ENCODE peak calls at places on chromosomes 5 and 9, in five cellular contexts. Y is HepG2, M is H1, B is GM12878, J is K562. L is an unnamed sample.

GRCh38 chr5:149546974-149547373 is 4.3 kb downstream of the CSNK1A1 start:
- DNase-seq in Y (no peak), M (no peak), B (no peak), J (no peak), L (no peak)

GRCh38 chr9:37559125-37559524 is 17.1 kb downstream of the FBXO10 start:
- DNase-seq in Y (no peak), M (no peak), B (no peak), J (no peak), L (no peak)

GRCh38 chr9:124475868-124476690 is 25.8 kb downstream of the ADGRD2 start:
- DNase-seq in Y (no peak), M (no peak), B (no peak), J (no peak), L (no peak)

GRCh38 chr5:33105521-33105941 is 335.2 kb upstream of the TARS1 start:
- DNase-seq in Y (no peak), M (no peak), B (no peak), J (no peak), L (no peak)

GRCh38 chr9:129378241-129378661 is 200.2 kb upstream of the IER5L start:
- DNase-seq in Y (no peak), M (no peak), B (no peak), J (no peak), L (no peak)

GRCh38 chr9:35689601-35690446 is at the start of gene TPM2:
- DNase-seq in Y (no peak), M (peak), B (no peak), J (no peak), L (peak)

GRCh38 chr9:130143974-130144373 is 28.2 kb upstream of the NCS1 start:
- DNase-seq in Y (no peak), M (no peak), B (no peak), J (no peak), L (no peak)

GRCh38 chr9:92952861-92953620 is 5.7 kb downstream of the FGD3 start:
- DNase-seq in Y (no peak), M (no peak), B (no peak), J (no peak), L (no peak)

GRCh38 chr9:33106372-33106771 is 29.9 kb upstream of the SMU1 start:
- DNase-seq in Y (no peak), M (no peak), B (no peak), J (no peak), L (no peak)

GRCh38 chr9:77569335-77569734 is 78.8 kb downstream of the GNA14 start:
- DNase-seq in Y (no peak), M (no peak), B (no peak), J (no peak), L (no peak)

GRCh38 chr9:101366038-101366756 is 18.6 kb downstream of the BAAT start:
- DNase-seq in Y (peak), M (no peak), B (no peak), J (peak), L (peak)

GRCh38 chr5:175382171-175382570 is 61.8 kb downstream of the DRD1 start:
- DNase-seq in Y (no peak), M (no peak), B (no peak), J (no peak), L (no peak)

GRCh38 chr5:27494845-27495244 is 456.5 kb upstream of the CDH9 start:
- DNase-seq in Y (no peak), M (no peak), B (no peak), J (no peak), L (no peak)

GRCh38 chr9:85192750-85193149 is 523.2 kb downstream of the NTRK2 start:
- DNase-seq in Y (no peak), M (no peak), B (no peak), J (no peak), L (no peak)

GRCh38 chr5:52987711-52988329 is 1.3 kb upstream of the ITGA2 start:
- DNase-seq in Y (peak), M (no peak), B (no peak), J (no peak), L (peak)

GRCh38 chr5:23473915-23474679 is 33.3 kb upstream of the PRDM9 start:
- DNase-seq in Y (no peak), M (no peak), B (no peak), J (no peak), L (no peak)

GRCh38 chr5:95777441-95777840 is 45.1 kb downstream of the GLRX start:
- DNase-seq in Y (no peak), M (no peak), B (no peak), J (no peak), L (no peak)

GRCh38 chr5:174935854-174936474 is 211.6 kb downstream of the MSX2 start:
- DNase-seq in Y (peak), M (peak), B (no peak), J (peak), L (peak)

GRCh38 chr9:128118971-128119665 is 8.4 kb downstream of the PTGES2 start:
- DNase-seq in Y (no peak), M (no peak), B (no peak), J (no peak), L (no peak)

GRCh38 chr5:95621839-95622629 is 2.1 kb downstream of the GPR150 start:
- DNase-seq in Y (no peak), M (no peak), B (no peak), J (no peak), L (no peak)

GRCh38 chr9:95575796-95576195 is 59.0 kb upstream of the PTCH1 start:
- DNase-seq in Y (no peak), M (no peak), B (no peak), J (no peak), L (no peak)

GRCh38 chr9:77649109-77649812 is 1.1 kb upstream of the GNA14 start:
- DNase-seq in Y (peak), M (no peak), B (no peak), J (peak), L (peak)

GRCh38 chr9:4225291-4226119 is 74.4 kb downstream of the GLIS3 start:
- DNase-seq in Y (no peak), M (no peak), B (no peak), J (no peak), L (peak)

GRCh38 chr5:40877371-40877988 is 31.8 kb upstream of the C7 start:
- DNase-seq in Y (no peak), M (no peak), B (no peak), J (no peak), L (no peak)

GRCh38 chr5:159943331-159943730 is 27.0 kb downstream of the ADRA1B start:
- DNase-seq in Y (no peak), M (no peak), B (no peak), J (no peak), L (no peak)

GRCh38 chr9:27022920-27023319 is 17.4 kb upstream of the LRRC19 start:
- DNase-seq in Y (no peak), M (no peak), B (no peak), J (no peak), L (no peak)

GRCh38 chr5:11622785-11623184 is 281.5 kb downstream of the CTNND2 start:
- DNase-seq in Y (no peak), M (no peak), B (no peak), J (no peak), L (no peak)

DNA sequence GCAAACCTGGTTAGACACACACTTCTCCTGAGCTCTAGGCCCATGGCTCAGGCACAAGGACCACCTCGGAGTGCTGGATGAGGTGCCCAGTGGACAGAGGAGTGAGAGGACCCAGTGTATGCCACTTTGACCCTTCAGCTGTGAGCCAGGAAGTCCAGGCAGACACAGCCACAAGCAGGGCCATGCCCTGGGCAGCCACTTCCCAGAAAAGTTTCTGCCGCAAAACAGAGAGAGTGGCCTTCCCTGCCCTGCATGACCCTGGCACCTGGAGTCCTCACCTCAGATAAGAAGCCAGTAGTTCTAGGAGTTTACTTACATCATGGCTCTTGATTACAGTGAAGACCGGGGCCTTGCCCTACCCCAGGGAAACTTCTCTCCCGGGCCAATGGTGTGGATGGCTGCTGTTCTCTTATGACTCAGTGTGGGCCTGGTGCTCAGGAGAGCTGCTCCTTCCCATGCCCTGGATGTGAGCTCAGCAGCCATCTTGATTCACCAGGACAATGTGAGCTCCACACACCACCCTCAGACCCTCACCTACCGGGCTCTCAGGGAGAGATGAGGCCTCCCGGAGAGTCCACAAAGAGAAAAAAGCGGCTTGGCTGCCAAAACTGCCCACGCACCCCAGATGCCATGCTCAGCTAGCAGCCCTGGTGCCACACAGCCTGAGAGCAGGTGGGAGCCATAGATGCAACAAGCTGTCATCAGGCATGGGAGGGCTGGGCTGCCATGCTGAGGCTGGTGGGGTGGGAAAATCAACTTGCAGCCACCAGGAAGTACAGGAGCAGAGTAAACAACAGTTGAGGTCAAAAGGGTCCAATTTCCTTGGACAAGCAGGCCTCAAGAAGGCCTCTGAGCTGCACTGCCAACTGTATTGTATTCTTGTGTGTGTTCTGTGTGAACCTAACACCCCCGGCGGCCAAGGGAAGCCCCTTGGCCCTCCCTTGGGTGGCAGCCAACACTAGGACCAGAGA is 11.7 kb upstream of the IRF1 start:
- DNase-seq in Y (peak), M (peak), B (no peak), J (no peak), L (no peak)
- TF ChIP-seq POLR2A in Y (no peak), M (no peak), B (no peak), J (no peak), L (no peak)

DNA sequence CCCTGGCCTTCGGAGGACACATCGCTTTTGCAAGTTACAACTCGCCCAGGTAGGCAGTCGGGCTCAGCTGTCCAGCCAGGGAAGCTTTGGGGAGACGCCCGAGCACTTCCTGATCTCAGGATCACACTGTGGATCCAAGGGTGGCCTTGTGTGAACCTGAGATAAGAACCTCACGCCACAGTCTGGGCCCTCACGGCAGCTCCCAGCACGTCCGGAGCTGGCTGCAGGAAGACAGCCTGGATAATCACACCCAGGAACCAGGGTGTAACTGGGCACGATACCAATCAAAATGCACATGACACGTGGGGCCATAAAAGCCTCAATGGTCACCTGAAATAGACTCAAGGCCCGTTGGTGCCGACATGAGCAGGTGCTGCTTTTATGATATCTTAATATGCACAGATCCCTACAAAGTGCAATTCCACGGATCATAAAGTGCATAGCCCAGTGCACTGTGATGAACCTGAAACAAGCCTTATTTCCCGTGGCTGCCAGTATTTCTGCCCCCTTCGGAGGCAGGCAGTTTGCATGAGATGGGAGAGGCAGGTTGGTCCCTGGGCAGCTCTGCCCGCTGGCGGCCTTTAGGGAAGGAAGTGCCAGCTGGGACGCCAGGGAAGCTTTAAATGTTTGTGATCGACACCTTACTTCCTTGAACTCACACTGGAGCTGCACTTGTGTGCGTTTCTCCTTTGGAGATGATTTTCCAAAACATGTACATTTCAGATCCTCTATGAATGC is 14.5 kb downstream of the SLC6A18 start:
- DNase-seq in Y (no peak), M (no peak), B (no peak), J (peak), L (no peak)
- TF ChIP-seq RFX5 in Y (no peak), M (no peak), B (no peak), J (no peak), L (no peak)

GRCh38 chr9:134634667-134635230 is 6.9 kb upstream of the COL5A1 start:
- DNase-seq in Y (no peak), M (no peak), B (no peak), J (no peak), L (no peak)

GRCh38 chr9:134633362-134634142 is 8.1 kb upstream of the COL5A1 start:
- DNase-seq in Y (no peak), M (no peak), B (no peak), J (no peak), L (no peak)

GRCh38 chr9:134635431-134636141 is 6.0 kb upstream of the COL5A1 start:
- DNase-seq in Y (no peak), M (no peak), B (no peak), J (no peak), L (no peak)

GRCh38 chr9:134632329-134632728 is 9.3 kb upstream of the COL5A1 start:
- DNase-seq in Y (no peak), M (no peak), B (no peak), J (no peak), L (no peak)

DNA sequence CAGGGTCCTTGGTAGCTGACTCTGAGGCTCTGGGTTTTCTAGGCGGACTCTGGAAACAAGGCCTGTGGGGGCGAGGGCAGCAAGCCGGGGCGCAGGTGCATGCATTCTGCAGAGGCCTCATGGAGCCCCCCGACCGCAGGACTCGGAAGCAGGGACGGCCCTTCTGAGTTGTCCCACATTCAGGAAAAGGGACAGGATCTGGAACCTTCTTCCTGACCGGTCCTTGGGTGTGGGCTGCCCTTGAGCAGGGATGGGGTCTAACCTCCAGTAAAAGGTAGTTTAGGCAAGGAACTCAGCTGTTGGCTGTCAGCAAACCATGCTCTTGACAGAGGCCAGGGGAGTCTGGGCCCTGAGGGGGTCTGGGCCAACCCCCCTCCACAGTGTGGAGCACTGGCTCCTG is 7.4 kb upstream of the COL5A1 start:
- DNase-seq in Y (no peak), M (no peak), B (no peak), J (no peak), L (no peak)
- TF ChIP-seq HDAC2 in Y (no peak), M (no peak), B (no peak), J (no peak), L (no peak)

DNA sequence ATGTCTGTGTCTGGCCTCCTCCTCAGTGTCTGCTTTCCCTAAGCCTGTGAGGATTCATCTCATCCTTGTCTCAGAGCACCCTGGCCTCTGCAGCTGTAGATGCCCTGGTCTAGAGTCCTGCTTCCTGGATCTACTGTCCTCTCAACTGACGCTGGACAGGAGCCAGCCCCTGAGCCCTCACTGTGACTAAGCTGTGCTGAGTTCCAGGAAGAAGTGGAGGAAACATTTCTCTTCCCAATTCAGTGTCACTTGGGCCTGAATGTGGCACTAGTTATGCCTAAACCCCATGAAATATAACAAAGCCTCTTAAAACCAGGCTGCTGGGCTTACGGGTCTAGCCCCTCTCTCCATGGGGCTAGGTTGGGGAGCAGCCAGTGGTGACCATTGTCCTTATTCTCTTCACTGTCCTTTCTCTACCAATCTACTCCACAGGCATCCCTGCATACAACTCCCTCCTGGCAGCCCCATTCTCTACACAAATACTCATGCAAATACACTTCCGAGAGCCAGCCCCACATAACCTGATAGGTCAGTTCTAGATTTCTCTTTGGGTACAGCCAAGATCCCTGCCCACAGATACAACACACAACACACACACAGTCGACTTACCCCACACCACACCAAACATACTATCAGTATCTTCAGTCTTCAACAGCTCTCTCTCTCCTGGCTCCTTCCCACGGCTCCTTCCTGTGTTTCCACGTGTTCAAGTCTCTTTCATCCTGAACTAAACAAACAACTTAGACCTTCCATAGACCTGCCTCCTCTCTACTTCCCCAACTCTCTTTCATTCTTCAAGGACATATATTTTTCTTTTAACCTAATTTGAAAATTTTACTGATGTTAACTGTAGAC is 220.8 kb downstream of the SNX18 start:
- DNase-seq in Y (no peak), M (no peak), B (no peak), J (peak), L (no peak)
- TF ChIP-seq POLR2A in Y (no peak), M (no peak), B (no peak), J (peak), L (no peak)

GRCh38 chr9:123187131-123187530 is 81.3 kb downstream of the STRBP start:
- DNase-seq in Y (no peak), M (no peak), B (no peak), J (no peak), L (no peak)
- TF ChIP-seq RFX5 in Y (no peak), M (no peak), B (no peak), J (no peak), L (no peak)

GRCh38 chr5:111997308-111998159 is 240.5 kb upstream of the NREP start:
- DNase-seq in Y (no peak), M (no peak), B (no peak), J (no peak), L (no peak)
- TF ChIP-seq HDAC2 in Y (no peak), M (no peak), B (no peak), J (no peak), L (no peak)

DNA sequence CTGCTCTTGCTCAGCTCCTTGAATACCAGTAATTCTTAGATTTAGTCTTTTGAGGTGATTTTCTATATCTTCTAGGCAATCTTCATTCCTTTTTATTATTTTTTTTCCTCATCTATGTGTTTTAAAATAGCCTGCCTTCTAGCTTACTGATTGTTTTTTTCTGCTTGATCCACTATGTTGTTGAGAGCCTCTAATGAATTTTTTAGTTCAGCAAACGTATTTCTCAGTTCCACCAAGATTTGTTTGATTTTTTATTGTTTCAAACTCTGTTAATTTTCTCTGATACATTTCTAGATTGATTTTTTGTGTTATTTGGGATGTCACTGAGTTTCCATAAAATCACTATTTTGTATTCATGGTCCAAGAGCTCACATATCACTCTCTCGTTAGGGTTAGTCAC is 9.5 kb downstream of the POLK start:
- DNase-seq in Y (no peak), M (no peak), B (no peak), J (no peak), L (no peak)
- TF ChIP-seq POLR2A in Y (no peak), M (no peak), B (no peak), J (no peak), L (no peak)

GRCh38 chr9:121557581-121558422 is 58.2 kb upstream of the GGTA1 start:
- DNase-seq in Y (no peak), M (no peak), B (peak), J (peak), L (no peak)
- TF ChIP-seq RFX5 in Y (no peak), M (no peak), B (no peak), J (no peak), L (no peak)

GRCh38 chr9:75185585-75186170 is 97.4 kb downstream of the OSTF1 start:
- DNase-seq in Y (peak), M (peak), B (no peak), J (peak), L (peak)
- TF ChIP-seq HDAC2 in Y (no peak), M (no peak), B (no peak), J (no peak), L (no peak)

L was measured in A549.